ENCODE peak calls at places on chromosomes 16 and 17, in four cellular contexts. One of them, this sample, is unnamed.
A peak's percentile ranks its signal among the peaks of the same experiment; 100 is the strongest.

GRCh38 chr17:9941305-9941704 is 36.2 kb upstream of the RCVRN start:
- DNase-seq in effector memory CD8-positive, alpha-beta T cell: no peak
- DNase-seq in H9: no peak
- DNase-seq in anterior cingulate cortex: no peak
- DNase-seq in this sample: no peak

GRCh38 chr16:79871906-79872305 is 271.4 kb upstream of the MAF start:
- DNase-seq in H9: no peak
- DNase-seq in effector memory CD8-positive, alpha-beta T cell: no peak
- DNase-seq in anterior cingulate cortex: no peak
- DNase-seq in this sample: no peak

GRCh38 chr17:72351884-72352346 is 231.1 kb downstream of the SOX9 start:
- DNase-seq in H9: peak; percentile 54
- DNase-seq in anterior cingulate cortex: no peak
- DNase-seq in effector memory CD8-positive, alpha-beta T cell: no peak
- DNase-seq in this sample: no peak

GRCh38 chr17:28958820-28959455 is 7.6 kb upstream of the PHF12 start:
- DNase-seq in H9: no peak
- DNase-seq in anterior cingulate cortex: no peak
- DNase-seq in effector memory CD8-positive, alpha-beta T cell: no peak
- DNase-seq in this sample: no peak

GRCh38 chr17:66459811-66460270 is 157.4 kb downstream of the PRKCA start:
- DNase-seq in H9: no peak
- DNase-seq in effector memory CD8-positive, alpha-beta T cell: no peak
- DNase-seq in anterior cingulate cortex: no peak
- DNase-seq in this sample: no peak

GRCh38 chr16:8632675-8633182 is 11.2 kb downstream of the METTL22 start:
- DNase-seq in effector memory CD8-positive, alpha-beta T cell: no peak
- DNase-seq in anterior cingulate cortex: no peak
- DNase-seq in H9: no peak
- DNase-seq in this sample: no peak

GRCh38 chr16:88857728-88858339 is 907 bp downstream of the TRAPPC2L start:
- DNase-seq in effector memory CD8-positive, alpha-beta T cell: peak; percentile 65
- DNase-seq in anterior cingulate cortex: peak; percentile 69
- DNase-seq in H9: peak; percentile 64
- DNase-seq in this sample: peak; percentile 68

GRCh38 chr17:79647456-79647915 is 36.6 kb upstream of the RBFOX3 start:
- DNase-seq in H9: peak; percentile 20
- DNase-seq in effector memory CD8-positive, alpha-beta T cell: no peak
- DNase-seq in anterior cingulate cortex: no peak
- DNase-seq in this sample: no peak

GRCh38 chr17:81870155-81870977 is 771 bp downstream of the ARHGDIA start:
- DNase-seq in effector memory CD8-positive, alpha-beta T cell: peak; percentile 40
- DNase-seq in anterior cingulate cortex: no peak
- DNase-seq in H9: peak; percentile 62
- DNase-seq in this sample: no peak

GRCh38 chr17:75516619-75517276 is 420 bp downstream of the TSEN54 start:
- DNase-seq in H9: no peak
- DNase-seq in effector memory CD8-positive, alpha-beta T cell: no peak
- DNase-seq in anterior cingulate cortex: no peak
- DNase-seq in this sample: no peak

GRCh38 chr17:8892338-8892690 is 24.8 kb upstream of the PIK3R6 start:
- DNase-seq in effector memory CD8-positive, alpha-beta T cell: no peak
- DNase-seq in anterior cingulate cortex: no peak
- DNase-seq in H9: no peak
- DNase-seq in this sample: no peak

GRCh38 chr16:63806794-63807506 is 1314.9 kb downstream of the CDH11 start:
- DNase-seq in H9: no peak
- DNase-seq in anterior cingulate cortex: no peak
- DNase-seq in effector memory CD8-positive, alpha-beta T cell: no peak
- DNase-seq in this sample: no peak

GRCh38 chr16:13937411-13937810 is 17.5 kb downstream of the ERCC4 start:
- DNase-seq in anterior cingulate cortex: no peak
- DNase-seq in effector memory CD8-positive, alpha-beta T cell: no peak
- DNase-seq in H9: no peak
- DNase-seq in this sample: no peak

GRCh38 chr16:51683882-51684281 is 532.8 kb upstream of the SALL1 start:
- DNase-seq in effector memory CD8-positive, alpha-beta T cell: no peak
- DNase-seq in H9: no peak
- DNase-seq in anterior cingulate cortex: no peak
- DNase-seq in this sample: no peak

GRCh38 chr16:57019746-57020145 is 30.4 kb downstream of the NLRC5 start:
- DNase-seq in anterior cingulate cortex: no peak
- DNase-seq in effector memory CD8-positive, alpha-beta T cell: no peak
- DNase-seq in H9: no peak
- DNase-seq in this sample: no peak

GRCh38 chr17:49913226-49914095 is 55.5 kb upstream of the DLX4 start:
- DNase-seq in effector memory CD8-positive, alpha-beta T cell: no peak
- DNase-seq in H9: no peak
- DNase-seq in anterior cingulate cortex: no peak
- DNase-seq in this sample: no peak

GRCh38 chr16:20944861-20945390 is 44.4 kb downstream of the LYRM1 start:
- DNase-seq in H9: no peak
- DNase-seq in anterior cingulate cortex: no peak
- DNase-seq in effector memory CD8-positive, alpha-beta T cell: peak; percentile 2
- DNase-seq in this sample: no peak

This sample was measured in T-cell.